ENCODE peak calls at places on chromosomes 3 and 15, in six cellular contexts. S is A549, L is B cell, G is fibroblast of pulmonary artery, V is type B pancreatic cell, W is suprapubic skin. M is an unnamed sample.

GRCh38 chr3:50237133-50237651 is 1.2 kb downstream of the GNAI2 start:
- DNase-seq in G (peak), V (no peak), L (peak), S (no peak), W (no peak), M (no peak)

GRCh38 chr3:80806673-80807072 is 954.8 kb downstream of the GBE1 start:
- DNase-seq in G (no peak), S (no peak), L (no peak), W (no peak), V (no peak), M (no peak)

GRCh38 chr3:39065197-39065596 is 13.4 kb downstream of the WDR48 start:
- DNase-seq in L (peak), V (no peak), S (peak), W (no peak), G (peak), M (peak)

GRCh38 chr3:194487289-194488006 is 646 bp upstream of the ATP13A3 start:
- DNase-seq in S (no peak), V (no peak), G (peak), L (peak), W (peak), M (peak)

GRCh38 chr3:126731044-126731443 is 27.0 kb downstream of the CHCHD6 start:
- DNase-seq in L (no peak), V (no peak), W (no peak), G (no peak), S (no peak), M (no peak)

GRCh38 chr3:100111728-100112127 is 2.6 kb downstream of the FILIP1L start:
- DNase-seq in V (no peak), G (no peak), W (no peak), L (no peak), S (no peak), M (no peak)

GRCh38 chr15:38050529-38050928 is 116.1 kb downstream of the TMCO5A start:
- DNase-seq in W (no peak), V (no peak), G (peak), L (no peak), S (no peak), M (no peak)

GRCh38 chr3:9251055-9251786 is 1.8 kb upstream of the SRGAP3 start:
- DNase-seq in W (no peak), S (no peak), V (no peak), L (no peak), G (no peak), M (no peak)

GRCh38 chr3:185786956-185787877 is 37.6 kb downstream of the IGF2BP2 start:
- DNase-seq in S (no peak), G (no peak), W (no peak), V (no peak), L (no peak), M (no peak)

GRCh38 chr3:146640955-146641867 is 36.1 kb upstream of the PLSCR5 start:
- DNase-seq in L (no peak), V (no peak), G (peak), S (peak), W (no peak), M (peak)

GRCh38 chr3:95615592-95616310 is 1198.6 kb upstream of the EPHA6 start:
- DNase-seq in W (no peak), S (peak), V (no peak), G (no peak), L (no peak), M (no peak)

GRCh38 chr15:36782681-36783080 is 203.3 kb downstream of the CDIN1 start:
- DNase-seq in G (peak), V (no peak), S (no peak), W (no peak), L (no peak), M (no peak)

GRCh38 chr15:91924842-91925495 is 71.5 kb downstream of the SLCO3A1 start:
- DNase-seq in G (no peak), V (no peak), S (no peak), W (no peak), L (no peak), M (no peak)

GRCh38 chr15:90968434-90968833 is 13.8 kb downstream of the RCCD1 start:
- DNase-seq in W (no peak), S (no peak), L (no peak), V (no peak), G (no peak), M (no peak)

GRCh38 chr15:57758556-57758955 is 52.0 kb downstream of the POLR2M start:
- DNase-seq in G (no peak), V (no peak), L (no peak), W (no peak), S (no peak), M (no peak)

GRCh38 chr15:88191806-88192165 is 64.8 kb downstream of the NTRK3 start:
- DNase-seq in V (no peak), W (no peak), S (no peak), G (no peak), L (no peak), M (no peak)

GRCh38 chr3:49699281-49699723 is 9.9 kb downstream of the RNF123 start:
- DNase-seq in L (no peak), W (no peak), S (no peak), V (no peak), G (no peak), M (no peak)

GRCh38 chr15:36775209-36775608 is 195.8 kb downstream of the CDIN1 start:
- DNase-seq in L (no peak), V (no peak), G (no peak), S (no peak), W (no peak), M (no peak)

GRCh38 chr15:37981781-37982180 is 47.3 kb downstream of the TMCO5A start:
- DNase-seq in V (no peak), G (peak), W (no peak), S (peak), L (no peak), M (no peak)

GRCh38 chr15:44706401-44706800 is 4.7 kb downstream of the PATL2 start:
- DNase-seq in S (no peak), G (no peak), W (no peak), V (no peak), L (no peak), M (no peak)

GRCh38 chr15:63476229-63476632 is 28.2 kb upstream of the USP3 start:
- DNase-seq in S (peak), G (peak), V (no peak), W (no peak), L (no peak), M (no peak)

GRCh38 chr3:14016900-14017475 is 107.7 kb downstream of the CHCHD4 start:
- DNase-seq in S (no peak), G (no peak), V (no peak), W (no peak), L (no peak), M (no peak)

GRCh38 chr3:106294121-106294520 is 425.3 kb upstream of the CBLB start:
- DNase-seq in S (no peak), V (no peak), L (no peak), G (no peak), W (no peak), M (no peak)

GRCh38 chr15:75416584-75416983 is 34.9 kb downstream of the SIN3A start:
- DNase-seq in L (no peak), G (no peak), S (no peak), V (no peak), W (no peak), M (no peak)

GRCh38 chr15:95653361-95653805 is 677.1 kb upstream of the NR2F2 start:
- DNase-seq in W (no peak), V (no peak), S (no peak), G (no peak), L (no peak), M (no peak)

GRCh38 chr3:186095584-186096061 is 13.3 kb downstream of the ETV5 start:
- DNase-seq in S (no peak), G (no peak), V (no peak), L (no peak), W (no peak), M (no peak)

GRCh38 chr15:48507416-48508065 is 138.0 kb downstream of the FBN1 start:
- DNase-seq in V (no peak), G (peak), L (peak), S (peak), W (no peak), M (peak)

GRCh38 chr15:48592929-48593328 is 52.6 kb downstream of the FBN1 start:
- DNase-seq in L (no peak), W (no peak), S (no peak), V (no peak), G (no peak), M (no peak)

GRCh38 chr3:48784426-48785120 is 63.1 kb downstream of the PRKAR2A start:
- DNase-seq in L (no peak), V (no peak), G (peak), S (no peak), W (no peak), M (no peak)

GRCh38 chr3:56684029-56684428 is 964 bp upstream of the TASOR start:
- DNase-seq in G (no peak), V (no peak), L (no peak), S (no peak), W (no peak), M (no peak)

GRCh38 chr15:63554337-63554927 is 42.8 kb upstream of the FBXL22 start:
- DNase-seq in G (peak), S (no peak), L (no peak), W (no peak), V (no peak), M (no peak)

GRCh38 chr3:55750525-55750924 is 263.4 kb upstream of the WNT5A start:
- DNase-seq in W (no peak), V (no peak), L (no peak), G (peak), S (peak), M (no peak)

DNA sequence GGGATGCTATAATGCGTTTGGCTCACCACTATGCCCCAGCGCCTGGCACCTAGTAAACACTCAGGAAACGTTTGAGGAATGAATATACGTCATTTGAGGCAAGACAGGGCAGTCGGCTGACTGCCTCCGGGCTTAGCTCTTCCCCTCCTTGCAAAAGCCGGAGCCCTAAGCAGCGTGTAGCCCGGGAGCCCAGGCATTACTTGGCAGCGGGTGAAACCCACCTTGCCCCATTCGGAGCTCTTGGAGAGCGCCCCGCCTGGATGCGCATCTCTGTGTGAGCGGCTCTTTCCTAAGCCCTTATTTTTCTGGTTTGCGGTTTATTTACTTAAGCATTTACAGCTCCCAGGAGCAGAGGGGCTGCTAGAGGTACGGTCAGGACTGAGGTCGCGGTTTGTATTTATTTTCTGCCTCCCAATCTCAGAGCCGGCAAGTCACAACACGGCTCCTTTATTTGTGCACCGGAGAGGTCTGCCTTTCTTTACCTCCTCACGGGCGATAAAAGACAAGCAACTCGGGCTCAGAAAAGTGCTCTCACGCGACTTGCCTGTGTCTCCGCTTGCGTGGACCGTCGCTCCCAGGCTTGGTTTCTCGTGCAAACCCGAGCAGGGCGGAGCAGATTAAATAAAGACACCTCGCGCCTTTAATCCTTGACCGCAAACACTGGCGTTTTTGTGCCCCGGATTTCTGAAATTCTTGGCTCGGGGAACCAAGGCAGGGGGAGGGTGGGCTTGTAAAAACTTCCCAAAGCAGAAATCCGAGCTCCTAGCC is 724 bp upstream of the ITPR1 start:
- DNase-seq in V (no peak), W (peak), S (peak), G (peak), L (no peak), M (peak)
- TF ChIP-seq CTCF in V (no peak), W (no peak), S (no peak), G (no peak), L (no peak), M (no peak)

DNA sequence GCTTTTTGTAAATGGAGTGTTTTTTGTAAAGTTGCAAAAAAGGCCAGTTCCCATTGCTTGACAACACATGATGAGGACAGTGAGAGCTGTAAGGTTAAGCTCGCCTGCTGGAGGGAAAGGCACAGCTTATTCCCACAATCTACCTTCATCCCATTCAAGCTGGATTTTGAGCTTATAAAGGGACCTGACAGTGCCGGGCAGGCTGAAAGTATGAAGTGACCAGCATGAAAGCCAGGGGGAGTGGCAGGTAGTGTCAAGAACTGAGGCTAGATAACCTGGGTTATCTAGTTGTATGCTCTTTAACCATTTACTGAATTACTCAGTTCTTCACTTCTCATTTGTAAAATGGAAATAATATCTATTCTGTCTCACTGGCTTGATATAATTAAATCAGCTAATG is 52.3 kb upstream of the KPNA4 start:
- DNase-seq in V (no peak), S (peak), L (no peak), G (no peak), W (no peak), M (no peak)
- TF ChIP-seq CTCF in V (no peak), S (no peak), L (no peak), G (no peak), W (no peak), M (no peak)

GRCh38 chr3:27720899-27721716 is 1.0 kb downstream of the EOMES start:
- DNase-seq in V (no peak), W (no peak), L (no peak), S (peak), G (no peak), M (no peak)
- TF ChIP-seq CTCF in V (no peak), W (no peak), L (peak), S (no peak), G (no peak), M (no peak)

GRCh38 chr3:143135150-143135549 is 15.6 kb downstream of the CHST2 start:
- DNase-seq in S (peak), G (peak), L (no peak), V (no peak), W (no peak), M (no peak)
- TF ChIP-seq CTCF in S (no peak), G (peak), L (no peak), V (no peak), W (no peak), M (no peak)